ENCODE peak calls at places on chromosomes 2 and 18, in ten cellular contexts. J, G, C, H, M, W, U, Y, A and I are unnamed samples.

GRCh38 chr2:75844651-75845050 is 133.9 kb upstream of the GCFC2 start:
- DNase-seq in Y (no peak), J (no peak), M (no peak), H (no peak), G (no peak), U (no peak), A (no peak), C (no peak), W (no peak), I (no peak)

GRCh38 chr2:222360146-222360545 is 61.3 kb upstream of the PAX3 start:
- DNase-seq in C (no peak), J (no peak), A (no peak), G (no peak), Y (no peak), W (peak), H (no peak), U (no peak), M (no peak), I (no peak)

GRCh38 chr2:98438190-98439133 is 6.2 kb upstream of the INPP4A start:
- DNase-seq in W (no peak), G (no peak), H (no peak), C (no peak), Y (no peak), U (no peak), M (no peak), J (no peak), A (no peak), I (no peak)

GRCh38 chr2:47512581-47513083 is 109.7 kb downstream of the MSH2 start:
- DNase-seq in U (no peak), G (no peak), M (no peak), Y (no peak), H (no peak), C (no peak), W (peak), J (no peak), A (no peak), I (no peak)

GRCh38 chr2:133568598-133568997 is 335 bp upstream of the NCKAP5 start:
- DNase-seq in Y (no peak), G (no peak), U (no peak), H (no peak), W (no peak), C (no peak), M (no peak), J (no peak), A (no peak), I (no peak)

GRCh38 chr2:225027061-225027762 is 15.1 kb downstream of the DOCK10 start:
- DNase-seq in G (no peak), C (no peak), H (no peak), W (no peak), Y (no peak), J (no peak), U (no peak), A (no peak), M (no peak), I (no peak)

GRCh38 chr2:225534697-225535096 is 135.2 kb downstream of the NYAP2 start:
- DNase-seq in A (no peak), G (no peak), W (peak), Y (no peak), M (no peak), C (no peak), U (no peak), H (no peak), J (no peak), I (no peak)

GRCh38 chr18:46867471-46868170 is 49.7 kb downstream of the PIAS2 start:
- DNase-seq in C (no peak), U (no peak), M (no peak), A (no peak), W (no peak), H (no peak), J (no peak), G (no peak), Y (no peak), I (no peak)

GRCh38 chr18:50982086-50982801 is 14.4 kb downstream of the ELAC1 start:
- DNase-seq in W (no peak), U (no peak), Y (no peak), C (no peak), M (no peak), G (no peak), H (no peak), A (no peak), J (no peak), I (no peak)

GRCh38 chr2:209577376-209578357 is 153.8 kb downstream of the MAP2 start:
- DNase-seq in C (peak), Y (no peak), W (peak), J (peak), H (no peak), M (no peak), U (no peak), G (no peak), A (no peak), I (no peak)

GRCh38 chr18:42182728-42183700 is 228.0 kb downstream of the PIK3C3 start:
- DNase-seq in W (no peak), Y (no peak), C (peak), U (no peak), J (no peak), G (no peak), H (no peak), M (no peak), A (no peak), I (no peak)

GRCh38 chr2:73217160-73217559 is 3.1 kb downstream of the SMYD5 start:
- DNase-seq in Y (no peak), M (no peak), G (no peak), J (no peak), W (no peak), U (no peak), C (no peak), H (no peak), A (no peak), I (no peak)

GRCh38 chr2:36618381-36618780 is 20.4 kb upstream of the FEZ2 start:
- DNase-seq in U (no peak), M (no peak), H (no peak), C (peak), Y (peak), J (peak), A (no peak), W (peak), G (no peak), I (no peak)

GRCh38 chr18:57533399-57533884 is 53.1 kb downstream of the FECH start:
- DNase-seq in Y (no peak), G (no peak), A (no peak), C (no peak), J (peak), H (no peak), U (no peak), M (peak), W (peak), I (no peak)

GRCh38 chr2:44450082-44450481 is 88.3 kb downstream of the CAMKMT start:
- DNase-seq in U (no peak), Y (no peak), W (no peak), G (no peak), H (no peak), A (no peak), M (no peak), J (peak), C (no peak), I (no peak)

GRCh38 chr2:46537624-46538023 is 58.3 kb downstream of the TMEM247 start:
- DNase-seq in Y (no peak), C (no peak), A (no peak), W (no peak), H (no peak), U (no peak), M (no peak), G (no peak), J (no peak), I (no peak)

GRCh38 chr2:135066710-135067109 is 14.6 kb downstream of the RAB3GAP1 start:
- DNase-seq in J (no peak), H (no peak), G (no peak), U (no peak), C (no peak), Y (no peak), W (no peak), A (no peak), M (no peak), I (no peak)

GRCh38 chr2:118848381-118849225 is 1.2 kb upstream of the EN1 start:
- DNase-seq in C (no peak), J (peak), U (no peak), Y (no peak), H (no peak), G (no peak), W (peak), A (no peak), M (no peak), I (no peak)

GRCh38 chr18:80210312-80211083 is 36.8 kb downstream of the PARD6G start:
- DNase-seq in M (no peak), W (no peak), G (no peak), Y (no peak), J (no peak), U (no peak), A (no peak), H (no peak), C (no peak), I (no peak)

GRCh38 chr2:237733677-237734300 is 64.8 kb upstream of the RBM44 start:
- DNase-seq in H (no peak), U (no peak), Y (no peak), J (no peak), C (no peak), M (no peak), G (no peak), A (no peak), W (no peak), I (peak)

GRCh38 chr2:64522843-64523428 is 1.2 kb upstream of the AFTPH start:
- DNase-seq in C (peak), M (peak), H (no peak), A (peak), J (peak), W (peak), U (no peak), G (peak), Y (peak), I (peak)

GRCh38 chr2:43218550-43219382 is 7.6 kb downstream of the ZFP36L2 start:
- DNase-seq in A (peak), C (no peak), Y (peak), G (peak), H (no peak), M (peak), J (no peak), U (no peak), W (peak), I (peak)

GRCh38 chr2:235220331-235220730 is 268.5 kb downstream of the SH3BP4 start:
- DNase-seq in W (no peak), A (no peak), H (no peak), U (no peak), M (no peak), C (no peak), G (no peak), J (no peak), Y (no peak), I (no peak)

GRCh38 chr2:191351298-191351697 is 106.1 kb downstream of the MYO1B start:
- DNase-seq in Y (no peak), G (no peak), M (no peak), H (no peak), A (no peak), C (no peak), U (no peak), W (peak), J (no peak), I (no peak)

GRCh38 chr18:32470136-32470712 is 458 bp downstream of the GAREM1 start:
- DNase-seq in A (no peak), U (no peak), H (no peak), C (peak), G (peak), Y (no peak), W (peak), M (peak), J (peak), I (peak)

GRCh38 chr2:192413812-192414424 is 219.2 kb upstream of the TMEFF2 start:
- DNase-seq in G (no peak), H (no peak), A (no peak), U (no peak), W (no peak), M (no peak), Y (no peak), C (no peak), J (no peak), I (no peak)

GRCh38 chr2:84694088-84694622 is 177.9 kb downstream of the DNAH6 start:
- DNase-seq in H (no peak), A (no peak), Y (peak), G (no peak), C (no peak), U (no peak), M (no peak), W (no peak), J (no peak), I (no peak)

GRCh38 chr2:152456262-152456661 is 121.3 kb downstream of the FMNL2 start:
- DNase-seq in U (no peak), A (no peak), J (no peak), G (no peak), M (no peak), H (no peak), Y (no peak), W (peak), C (peak), I (no peak)

GRCh38 chr2:136920652-136921333 is 155.4 kb downstream of the THSD7B start:
- DNase-seq in A (no peak), Y (no peak), W (no peak), M (no peak), H (no peak), C (no peak), J (peak), U (no peak), G (no peak), I (no peak)

GRCh38 chr18:77102246-77103040 is 30.1 kb downstream of the MBP start:
- DNase-seq in U (no peak), C (peak), H (no peak), W (peak), A (no peak), J (no peak), M (no peak), G (no peak), Y (peak), I (no peak)

GRCh38 chr2:241804326-241805276 is 4.4 kb upstream of the NEU4 start:
- DNase-seq in M (peak), G (no peak), C (no peak), J (no peak), A (no peak), U (peak), W (no peak), Y (no peak), H (no peak), I (no peak)

GRCh38 chr2:43059183-43059897 is 167.1 kb downstream of the ZFP36L2 start:
- DNase-seq in A (peak), W (peak), M (peak), J (no peak), Y (peak), G (peak), U (no peak), C (peak), H (peak), I (no peak)

GRCh38 chr18:76246579-76246978 is 248.5 kb downstream of the ZNF516 start:
- DNase-seq in H (no peak), M (no peak), U (no peak), J (no peak), A (no peak), W (no peak), Y (no peak), G (no peak), C (no peak), I (no peak)

GRCh38 chr18:32138332-32138731 is 46.7 kb downstream of the RNF138 start:
- DNase-seq in W (no peak), C (no peak), J (no peak), M (no peak), H (no peak), Y (no peak), U (no peak), G (no peak), A (no peak), I (no peak)

GRCh38 chr18:34661464-34662087 is 48.5 kb upstream of the DTNA start:
- DNase-seq in A (no peak), Y (no peak), C (peak), G (no peak), U (peak), W (peak), H (no peak), J (peak), M (no peak), I (no peak)

GRCh38 chr2:100264651-100265050 is 57.6 kb downstream of the LONRF2 start:
- DNase-seq in Y (no peak), C (no peak), W (no peak), H (no peak), U (no peak), M (no peak), J (no peak), A (no peak), G (no peak), I (no peak)

GRCh38 chr2:42977236-42978174 is 185.1 kb upstream of the HAAO start:
- DNase-seq in W (no peak), A (no peak), Y (no peak), U (no peak), J (no peak), H (no peak), G (peak), C (no peak), M (no peak), I (no peak)

GRCh38 chr2:100624536-100624935 is 61.7 kb downstream of the PDCL3 start:
- DNase-seq in G (no peak), H (no peak), W (no peak), A (no peak), M (no peak), C (no peak), U (no peak), J (no peak), Y (no peak), I (no peak)